ENCODE peak calls at places on chromosomes 6 and 20, in eight cellular contexts. W is stimulated activated CD4-positive, alpha-beta T cell treated with anti-CD3 and anti-CD28 coated beads, Interleukin-15, amount 100 ng/mL, for 24 hours; U is HuH-7.5; S is COR-L47; Q is stimulated activated CD8-positive, alpha-beta memory T cell treated with anti-CD3 and anti-CD28 coated beads, Interleukin-15, amount 100 ng/mL, for 24 hours; T is NCI-H2081; V is fibroblast of pulmonary artery; J is ELR. X is an unnamed sample.

GRCh38 chr6:13486679-13487121 is 700 bp downstream of the GFOD1 start:
- DNase-seq in W (peak; percentile 80), J (peak; percentile 84), U (peak; percentile 36), S (peak; percentile 53), Q (peak; percentile 21), V (peak; percentile 69), T (peak; percentile 11), X (peak; percentile 63)

GRCh38 chr6:71496018-71496800 is 207.6 kb downstream of the OGFRL1 start:
- DNase-seq in Q (no peak), T (no peak), J (peak; percentile 30), W (no peak), V (peak; percentile 39), S (no peak), U (no peak), X (peak; percentile 67)

GRCh38 chr6:57198926-57199636 is 23.0 kb downstream of the RAB23 start:
- DNase-seq in J (no peak), S (peak; percentile 19), U (no peak), V (no peak), Q (no peak), W (no peak), T (no peak), X (no peak)

GRCh38 chr6:40347571-40348011 is 239.6 kb downstream of the LRFN2 start:
- DNase-seq in W (no peak), S (no peak), V (no peak), T (no peak), J (no peak), U (no peak), Q (no peak), X (no peak)

GRCh38 chr6:128414943-128415342 is 105.5 kb downstream of the PTPRK start:
- DNase-seq in U (no peak), T (no peak), V (no peak), J (no peak), Q (no peak), S (no peak), W (no peak), X (no peak)

GRCh38 chr6:143655541-143655940 is 22.2 kb upstream of the PHACTR2 start:
- DNase-seq in J (no peak), T (no peak), W (no peak), V (no peak), U (no peak), Q (no peak), S (no peak), X (no peak)

GRCh38 chr6:97958143-97958542 is 675.1 kb upstream of the MMS22L start:
- DNase-seq in V (peak; percentile 3), Q (no peak), J (peak; percentile 6), U (no peak), T (no peak), W (no peak), S (no peak), X (no peak)

GRCh38 chr20:60203451-60203850 is 245.2 kb downstream of the CDH26 start:
- DNase-seq in U (no peak), V (no peak), Q (no peak), W (no peak), T (no peak), S (no peak), J (peak; percentile 12), X (no peak)

GRCh38 chr20:63978319-63979220 is 872 bp downstream of the SAMD10 start:
- DNase-seq in V (no peak), T (peak; percentile 58), Q (no peak), W (peak; percentile 86), J (peak; percentile 79), U (peak; percentile 89), S (peak; percentile 65), X (peak; percentile 30)

GRCh38 chr6:132964101-132964867 is 149.9 kb downstream of the RPS12 start:
- DNase-seq in T (peak; percentile 43), V (peak; percentile 52), S (peak; percentile 57), U (peak; percentile 7), J (peak; percentile 38), W (no peak), Q (no peak), X (peak; percentile 97)

GRCh38 chr6:113526995-113527394 is 330.1 kb upstream of the MARCKS start:
- DNase-seq in U (no peak), S (no peak), W (no peak), T (no peak), V (no peak), Q (no peak), J (no peak), X (no peak)

GRCh38 chr6:2562721-2563120 is 188.0 kb downstream of the MYLK4 start:
- DNase-seq in J (no peak), Q (no peak), T (no peak), V (no peak), W (no peak), U (no peak), S (no peak), X (no peak)

GRCh38 chr6:32092760-32093497 is 16.2 kb downstream of the TNXB start:
- DNase-seq in T (no peak), U (no peak), V (peak; percentile 89), W (no peak), S (no peak), J (no peak), Q (no peak), X (no peak)

GRCh38 chr20:58553841-58554240 is 38.6 kb upstream of the APCDD1L start:
- DNase-seq in U (no peak), J (no peak), V (peak; percentile 30), W (no peak), Q (no peak), S (no peak), T (no peak), X (no peak)

GRCh38 chr6:5866547-5867051 is 140.1 kb downstream of the NRN1 start:
- DNase-seq in T (peak; percentile 25), V (peak; percentile 4), U (no peak), W (no peak), J (peak; percentile 12), S (peak; percentile 43), Q (no peak), X (peak; percentile 32)

GRCh38 chr6:73579851-73580246 is 59.0 kb upstream of the EEF1A1 start:
- DNase-seq in J (peak; percentile 92), U (peak; percentile 50), Q (no peak), T (no peak), V (peak; percentile 93), S (no peak), W (no peak), X (no peak)

GRCh38 chr20:40945754-40946451 is 82.7 kb upstream of the TOP1 start:
- DNase-seq in S (peak; percentile 10), T (no peak), J (peak; percentile 53), Q (no peak), V (peak; percentile 64), U (peak; percentile 67), W (peak; percentile 21), X (peak; percentile 56)

GRCh38 chr20:380763-381580 is 412 bp downstream of the TRIB3 start:
- DNase-seq in Q (peak; percentile 46), T (peak; percentile 57), J (peak; percentile 74), W (peak; percentile 82), S (peak; percentile 50), V (peak; percentile 69), U (peak; percentile 74), X (peak; percentile 36)

GRCh38 chr20:9149087-9149486 is 80.2 kb downstream of the PLCB4 start:
- DNase-seq in J (no peak), Q (no peak), W (no peak), U (no peak), S (no peak), T (no peak), V (no peak), X (no peak)

GRCh38 chr6:149563203-149563927 is 2.8 kb upstream of the GINM1 start:
- DNase-seq in Q (no peak), J (peak; percentile 87), W (no peak), T (no peak), S (no peak), U (no peak), V (peak; percentile 78), X (peak; percentile 84)

GRCh38 chr6:4879724-4880372 is 103.6 kb downstream of the CDYL start:
- DNase-seq in S (no peak), W (no peak), J (no peak), Q (no peak), U (no peak), V (no peak), T (no peak), X (no peak)

GRCh38 chr20:20425785-20426471 is 58.0 kb downstream of the INSM1 start:
- DNase-seq in V (no peak), Q (no peak), W (no peak), J (no peak), T (no peak), U (no peak), S (no peak), X (no peak)

GRCh38 chr6:89375427-89375868 is 22.9 kb upstream of the UBE2J1 start:
- DNase-seq in W (peak; percentile 52), S (peak; percentile 78), U (peak; percentile 38), Q (peak; percentile 13), J (no peak), T (peak; percentile 93), V (no peak), X (no peak)